ENCODE peak calls at places on chromosome 7, in six cellular contexts. P is endothelial cell of umbilical vein, W is esophagus muscularis mucosa, M is spleen, V is stomach, I is suprapubic skin. N is an unnamed sample.

GRCh38 chr7:19677201-19677600 is 31.6 kb downstream of the POLR1F start:
- DNase-seq in W (no peak), I (no peak), M (no peak), P (no peak), V (no peak), N (no peak)

GRCh38 chr7:32223721-32224120 is 153.5 kb upstream of the PDE1C start:
- DNase-seq in M (no peak), W (peak; percentile 72), I (no peak), V (no peak), P (no peak), N (no peak)

GRCh38 chr7:158369866-158370265 is 217.8 kb downstream of the PTPRN2 start:
- DNase-seq in I (no peak), P (no peak), M (peak; percentile 70), V (no peak), W (no peak), N (no peak)

GRCh38 chr7:157690833-157691382 is 354.1 kb downstream of the DNAJB6 start:
- DNase-seq in M (peak; percentile 59), W (no peak), V (peak; percentile 48), P (peak; percentile 18), I (peak; percentile 59), N (peak; percentile 21)

GRCh38 chr7:43785425-43785824 is 26.9 kb downstream of the BLVRA start:
- DNase-seq in P (no peak), I (no peak), W (no peak), M (no peak), V (no peak), N (peak; percentile 40)

GRCh38 chr7:66921918-66922486 is 977 bp downstream of the TMEM248 start:
- DNase-seq in M (no peak), W (no peak), V (no peak), P (peak; percentile 54), I (no peak), N (peak; percentile 22)

GRCh38 chr7:144769352-144769751 is 66.5 kb downstream of the TPK1 start:
- DNase-seq in V (no peak), W (no peak), I (no peak), P (no peak), M (no peak), N (no peak)

GRCh38 chr7:138590154-138590553 is 111.0 kb downstream of the SVOPL start:
- DNase-seq in V (no peak), P (no peak), I (no peak), W (no peak), M (no peak), N (no peak)

GRCh38 chr7:141945356-141945755 is 1.4 kb downstream of the CLEC5A start:
- DNase-seq in W (no peak), P (no peak), M (no peak), I (no peak), V (no peak), N (no peak)

GRCh38 chr7:3461923-3462322 is 160.9 kb downstream of the SDK1 start:
- DNase-seq in M (no peak), V (no peak), I (no peak), P (no peak), W (no peak), N (no peak)

GRCh38 chr7:140591178-140591902 is 49.3 kb downstream of the DENND2A start:
- DNase-seq in W (no peak), V (no peak), I (no peak), P (no peak), M (no peak), N (no peak)

GRCh38 chr7:70068531-70068930 is 470.3 kb downstream of the AUTS2 start:
- DNase-seq in V (no peak), M (no peak), I (no peak), W (no peak), P (no peak), N (no peak)

GRCh38 chr7:3404490-3404889 is 103.4 kb downstream of the SDK1 start:
- DNase-seq in P (peak; percentile 35), W (no peak), V (no peak), I (no peak), M (no peak), N (no peak)

GRCh38 chr7:38316733-38317360 is 43.4 kb upstream of the TARP start:
- DNase-seq in V (no peak), P (no peak), I (no peak), W (no peak), M (no peak), N (no peak)

GRCh38 chr7:158581440-158582088 is 6.1 kb downstream of the PTPRN2 start:
- DNase-seq in V (peak; percentile 76), M (no peak), P (no peak), I (no peak), W (no peak), N (peak; percentile 46)

GRCh38 chr7:138981332-138982203 is at the start of gene KIAA1549:
- DNase-seq in I (no peak), P (peak; percentile 62), W (no peak), M (peak; percentile 87), V (peak; percentile 77), N (peak; percentile 71)

GRCh38 chr7:136874393-136875032 is 6.1 kb downstream of the CHRM2 start:
- DNase-seq in P (peak; percentile 28), V (no peak), M (no peak), I (no peak), W (no peak), N (no peak)

GRCh38 chr7:12865593-12865992 is 178.2 kb downstream of the ARL4A start:
- DNase-seq in M (no peak), W (no peak), I (no peak), V (no peak), P (no peak), N (no peak)

GRCh38 chr7:27110163-27110976 is 7.9 kb upstream of the HOXA2 start:
- DNase-seq in I (no peak), M (no peak), P (peak; percentile 16), W (peak; percentile 90), V (no peak), N (peak; percentile 78)

GRCh38 chr7:9937944-9938631 is 1035.6 kb upstream of the PHF14 start:
- DNase-seq in V (no peak), M (no peak), I (no peak), W (no peak), P (peak; percentile 3), N (no peak)

GRCh38 chr7:101169110-101169837 is 3.9 kb upstream of the VGF start:
- DNase-seq in I (no peak), M (no peak), W (no peak), V (no peak), P (no peak), N (no peak)

GRCh38 chr7:43749383-43749940 is 9.0 kb upstream of the BLVRA start:
- DNase-seq in P (no peak), M (no peak), V (no peak), W (no peak), I (no peak), N (no peak)

GRCh38 chr7:130227883-130228575 is 20.4 kb downstream of the SSMEM1 start:
- DNase-seq in W (no peak), P (no peak), V (no peak), I (no peak), M (no peak), N (no peak)

GRCh38 chr7:128805225-128805624 is 13.5 kb downstream of the CCDC136 start:
- DNase-seq in W (no peak), I (no peak), P (no peak), M (no peak), V (no peak), N (no peak)

GRCh38 chr7:87416682-87417587 is 58.5 kb downstream of the ABCB4 start:
- DNase-seq in V (peak; percentile 67), P (peak; percentile 84), M (no peak), W (no peak), I (no peak), N (peak; percentile 63)

GRCh38 chr7:73817121-73817520 is 13.7 kb upstream of the CLDN4 start:
- DNase-seq in M (peak; percentile 30), V (no peak), I (no peak), P (no peak), W (no peak), N (no peak)

GRCh38 chr7:132355048-132355447 is 221.2 kb downstream of the PLXNA4 start:
- DNase-seq in W (no peak), I (no peak), P (no peak), V (no peak), M (no peak), N (no peak)

GRCh38 chr7:157519246-157519645 is 182.4 kb downstream of the DNAJB6 start:
- DNase-seq in V (peak; percentile 17), P (no peak), M (peak; percentile 71), W (no peak), I (no peak), N (no peak)

GRCh38 chr7:751826-752225 is 24.7 kb upstream of the PRKAR1B start:
- DNase-seq in W (no peak), V (no peak), P (no peak), M (peak; percentile 33), I (no peak), N (no peak)

GRCh38 chr7:47424523-47424922 is 157.4 kb downstream of the TNS3 start:
- DNase-seq in M (no peak), I (no peak), W (no peak), P (no peak), V (no peak), N (no peak)

GRCh38 chr7:4861673-4862072 is at the start of gene PAPOLB:
- DNase-seq in W (no peak), I (no peak), M (no peak), P (no peak), V (no peak), N (no peak)

GRCh38 chr7:29987083-29987482 is 2.5 kb downstream of the SCRN1 start:
- DNase-seq in W (no peak), V (no peak), M (no peak), I (no peak), P (peak; percentile 52), N (no peak)

GRCh38 chr7:43112941-43113621 is 634 bp downstream of the HECW1 start:
- DNase-seq in V (no peak), M (no peak), P (peak; percentile 33), W (peak; percentile 84), I (no peak), N (no peak)

GRCh38 chr7:42103456-42103855 is 133.6 kb downstream of the GLI3 start:
- DNase-seq in V (no peak), M (no peak), I (no peak), P (no peak), W (no peak), N (no peak)
- TF ChIP-seq POLR2AphosphoS5 in V (no peak), M (no peak), I (no peak), P (no peak), W (peak; percentile 7), N (no peak)

GRCh38 chr7:50315739-50316671 is 11.5 kb downstream of the IKZF1 start:
- DNase-seq in P (no peak), V (no peak), M (no peak), W (no peak), I (no peak), N (no peak)
- TF ChIP-seq CTCF in P (no peak), V (no peak), M (no peak), W (no peak), I (no peak), N (no peak)

GRCh38 chr7:91249506-91250233 is 14.6 kb upstream of the FZD1 start:
- DNase-seq in P (no peak), M (no peak), I (no peak), W (no peak), V (no peak), N (no peak)
- TF ChIP-seq POLR2AphosphoS5 in P (no peak), M (no peak), I (no peak), W (no peak), V (no peak), N (no peak)

DNA sequence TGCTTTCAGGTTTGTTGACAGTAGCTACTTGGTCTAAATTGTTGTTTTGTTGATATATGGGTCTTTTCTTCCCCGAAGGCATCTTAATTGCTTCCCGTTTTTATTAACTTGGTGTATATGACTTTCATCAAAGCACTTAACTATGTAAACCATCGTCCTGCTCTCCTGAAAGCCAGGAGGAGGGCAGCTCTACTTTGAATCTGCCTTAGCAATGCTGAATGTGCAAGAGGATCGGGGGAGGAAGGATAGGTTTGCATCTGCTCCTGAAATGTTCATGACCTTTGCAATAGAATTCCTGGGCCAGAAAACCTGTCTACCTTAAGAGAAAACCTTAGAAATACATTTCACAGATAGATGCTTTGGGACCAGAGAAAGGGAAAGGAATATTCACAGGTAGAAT is 338.6 kb downstream of the MAGI2 start:
- DNase-seq in M (no peak), P (no peak), W (no peak), I (no peak), V (no peak), N (no peak)
- TF ChIP-seq CTCF in M (no peak), P (no peak), W (no peak), I (no peak), V (no peak), N (no peak)